ENCODE peak calls at places on chromosomes 16 and 17, in seven cellular contexts. Q is H9, B is IMR-90, S is trophoblast cell, K is H1, N is mesenchymal stem cell, U is neuronal stem cell. L is an unnamed sample.

GRCh38 chr16:24497405-24497804 is 42.0 kb upstream of the RBBP6 start:
- DNase-seq in U (no peak), N (no peak), S (no peak), Q (peak; percentile 53), K (no peak), B (peak; percentile 8), L (peak; percentile 84)

GRCh38 chr16:27251561-27252205 is 16.9 kb downstream of the NSMCE1 start:
- DNase-seq in K (no peak), S (no peak), B (no peak), U (no peak), Q (peak; percentile 1), N (no peak), L (no peak)

GRCh38 chr16:54370653-54371052 is 84.1 kb upstream of the IRX3 start:
- DNase-seq in Q (peak; percentile 39), S (no peak), B (no peak), K (no peak), N (peak; percentile 13), U (no peak), L (peak; percentile 90)

GRCh38 chr17:2758870-2759269 is 9.4 kb upstream of the CCDC92B start:
- DNase-seq in N (no peak), B (no peak), S (no peak), U (no peak), Q (no peak), K (no peak), L (no peak)

GRCh38 chr17:63150994-63151464 is 185.0 kb downstream of the TANC2 start:
- DNase-seq in Q (no peak), S (no peak), U (peak; percentile 38), K (no peak), B (peak; percentile 80), N (peak; percentile 38), L (peak; percentile 18)

GRCh38 chr17:16191604-16192003 is 23.7 kb downstream of the NCOR1 start:
- DNase-seq in U (no peak), S (no peak), B (no peak), Q (no peak), K (no peak), N (no peak), L (no peak)

GRCh38 chr17:80339118-80339517 is 75.8 kb upstream of the ENDOV start:
- DNase-seq in U (no peak), B (no peak), S (no peak), N (no peak), K (no peak), Q (no peak), L (no peak)

GRCh38 chr16:8236816-8237215 is 353.5 kb downstream of the TMEM114 start:
- DNase-seq in Q (no peak), K (no peak), S (no peak), U (no peak), B (no peak), N (no peak), L (no peak)

GRCh38 chr17:1486802-1487695 is 5.4 kb downstream of the MYO1C start:
- DNase-seq in B (no peak), N (peak; percentile 81), S (peak; percentile 94), K (peak; percentile 79), Q (peak; percentile 89), U (peak; percentile 54), L (peak; percentile 91)

GRCh38 chr17:58378895-58379824 is 27.2 kb upstream of the SUPT4H1 start:
- DNase-seq in K (peak; percentile 16), Q (no peak), U (no peak), N (no peak), B (no peak), S (no peak), L (peak; percentile 34)

GRCh38 chr17:80145076-80146075 is 1.6 kb downstream of the EIF4A3 start:
- DNase-seq in Q (no peak), S (no peak), B (peak; percentile 5), U (no peak), N (no peak), K (no peak), L (no peak)

GRCh38 chr17:27602721-27603445 is 28.1 kb upstream of the LGALS9 start:
- DNase-seq in U (peak; percentile 75), S (peak; percentile 77), N (peak; percentile 63), K (peak; percentile 93), Q (peak; percentile 93), B (peak; percentile 62), L (peak; percentile 83)

GRCh38 chr16:31421587-31421986 is 6.6 kb downstream of the COX6A2 start:
- DNase-seq in U (no peak), N (no peak), K (no peak), B (no peak), S (no peak), Q (no peak), L (no peak)

GRCh38 chr17:49949634-49950033 is 19.4 kb upstream of the DLX4 start:
- DNase-seq in S (no peak), K (no peak), B (no peak), U (no peak), Q (no peak), N (no peak), L (no peak)

GRCh38 chr16:79610771-79611170 is 10.2 kb upstream of the MAF start:
- DNase-seq in N (no peak), B (no peak), S (peak; percentile 60), U (no peak), Q (no peak), K (no peak), L (no peak)

GRCh38 chr16:88556294-88556988 is 13.8 kb upstream of the ZC3H18 start:
- DNase-seq in K (no peak), B (no peak), U (no peak), N (no peak), S (no peak), Q (no peak), L (no peak)

GRCh38 chr16:2149630-2150417 is 1.4 kb downstream of the RAB26 start:
- DNase-seq in K (peak; percentile 82), Q (peak; percentile 73), N (no peak), U (no peak), S (no peak), B (no peak), L (peak; percentile 70)

GRCh38 chr16:22728167-22728836 is 85.7 kb upstream of the HS3ST2 start:
- DNase-seq in Q (no peak), U (no peak), S (no peak), N (no peak), K (no peak), B (no peak), L (peak; percentile 59)

GRCh38 chr16:89956511-89957213 is 8.1 kb downstream of the DEF8 start:
- DNase-seq in Q (no peak), S (no peak), K (no peak), B (no peak), U (no peak), N (no peak), L (no peak)

GRCh38 chr17:2264023-2264860 is 39.3 kb downstream of the SMG6 start:
- DNase-seq in Q (no peak), S (no peak), K (no peak), U (no peak), B (peak; percentile 49), N (peak; percentile 39), L (no peak)

GRCh38 chr17:10527419-10527818 is 9.1 kb upstream of the MYH1 start:
- DNase-seq in U (no peak), N (no peak), Q (no peak), B (no peak), S (no peak), K (no peak), L (no peak)

GRCh38 chr16:66334856-66335255 is 31.6 kb upstream of the CDH5 start:
- DNase-seq in Q (no peak), K (no peak), N (no peak), S (no peak), B (no peak), U (no peak), L (no peak)

GRCh38 chr17:79478841-79479240 is 132.0 kb downstream of the RBFOX3 start:
- DNase-seq in Q (no peak), S (no peak), B (no peak), N (no peak), K (no peak), U (no peak), L (no peak)

GRCh38 chr17:34095101-34095500 is 160.0 kb upstream of the CCL2 start:
- DNase-seq in B (no peak), U (no peak), S (no peak), K (no peak), N (no peak), Q (no peak), L (no peak)

GRCh38 chr17:70100983-70101382 is 26.0 kb downstream of the KCNJ16 start:
- DNase-seq in S (no peak), K (no peak), U (no peak), N (no peak), B (no peak), Q (no peak), L (no peak)

GRCh38 chr17:80460286-80460881 is 16.0 kb downstream of the NPTX1 start:
- DNase-seq in N (no peak), Q (no peak), S (no peak), U (no peak), K (no peak), B (no peak), L (no peak)

GRCh38 chr17:66353937-66354401 is 51.6 kb downstream of the PRKCA start:
- DNase-seq in K (no peak), Q (no peak), N (no peak), S (no peak), U (no peak), B (peak; percentile 76), L (no peak)

GRCh38 chr17:4577386-4577993 is 6.8 kb upstream of the SMTNL2 start:
- DNase-seq in B (no peak), N (no peak), U (no peak), K (no peak), S (no peak), Q (no peak), L (no peak)
- H3K4me2 ChIP-seq in B (no peak overlapping the region), N (no peak overlapping the region), U (no peak overlapping the region), K (no peak overlapping the region), S (no peak overlapping the region), Q (no peak overlapping the region), L (no peak overlapping the region)

DNA sequence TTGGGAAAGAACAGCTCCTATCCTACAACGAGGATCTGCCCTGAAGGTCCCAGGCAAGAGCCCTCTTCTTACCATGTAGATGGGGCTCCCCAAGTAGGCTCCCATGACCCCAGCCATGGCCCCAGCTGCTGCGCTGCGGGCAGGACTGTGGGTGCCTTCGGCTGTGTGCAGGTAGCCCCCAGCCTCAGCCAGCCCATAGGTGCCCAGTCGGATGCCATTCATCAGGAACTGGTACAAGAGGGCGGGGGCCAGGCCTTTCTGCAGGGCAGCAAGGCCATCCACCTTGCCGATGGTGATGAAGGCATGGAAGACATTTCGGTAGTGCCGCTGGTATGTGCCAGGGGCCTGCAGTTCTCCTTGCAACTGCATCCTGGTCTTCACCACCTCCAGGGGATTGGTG is 839 bp downstream of the SLC25A35 start:
- DNase-seq in K (no peak), B (no peak), S (no peak), N (no peak), U (no peak), Q (no peak), L (no peak)
- H3K9ac ChIP-seq in K (no peak overlapping the region), B (no peak overlapping the region), S (no peak overlapping the region), N (no peak overlapping the region), U (no peak overlapping the region), Q (no peak overlapping the region), L (peak overlapping the region; percentile 78)

DNA sequence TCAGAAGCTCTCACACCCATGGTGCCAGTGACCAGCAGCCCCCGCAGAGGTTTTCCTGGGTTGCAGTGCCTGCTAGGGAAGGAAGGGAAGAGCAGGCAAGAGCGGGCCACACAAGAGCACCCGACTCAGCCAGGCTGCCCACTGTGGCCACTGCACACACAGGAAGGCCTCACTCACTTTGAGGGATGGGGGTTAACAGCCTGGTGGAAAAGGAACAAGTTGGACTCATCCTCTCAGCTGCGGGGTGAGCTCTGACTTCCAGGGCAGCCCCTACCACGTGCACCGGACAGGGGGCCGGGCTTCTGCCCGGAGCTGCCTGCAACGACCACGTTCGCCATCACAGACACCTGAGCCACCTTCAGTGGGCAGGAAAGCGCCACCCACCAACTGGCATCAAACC is 8.1 kb downstream of the P4HB start:
- DNase-seq in Q (no peak), U (no peak), N (no peak), S (no peak), B (no peak), K (no peak), L (no peak)
- H2BK120ac ChIP-seq in Q (no peak overlapping the region), U (no peak overlapping the region), N (no peak overlapping the region), S (no peak overlapping the region), B (no peak overlapping the region), K (no peak overlapping the region), L (no peak overlapping the region)

GRCh38 chr16:73217654-73218053 is 169.7 kb upstream of the ZFHX3 start:
- DNase-seq in U (no peak), B (no peak), K (no peak), Q (no peak), N (no peak), S (no peak), L (no peak)
- H3K4me2 ChIP-seq in U (no peak overlapping the region), B (no peak overlapping the region), K (no peak overlapping the region), Q (no peak overlapping the region), N (no peak overlapping the region), S (no peak overlapping the region), L (no peak overlapping the region)